ENCODE peak calls at places on chromosomes 16 and 17, in eight cellular contexts. P is neural progenitor cell, I is gastrocnemius medialis, H is mammary epithelial cell, D is WERI-Rb-1, K is GM06990, G is endothelial cell, S is Peyer's patch. V is an unnamed sample.

GRCh38 chr17:49061524-49061943 is 64.3 kb downstream of the IGF2BP1 start:
- DNase-seq in P (no peak), I (no peak), D (no peak), S (no peak), K (no peak), G (no peak), H (peak; percentile 11), V (no peak)

GRCh38 chr17:81039854-81040758 is 5.2 kb downstream of the BAIAP2 start:
- DNase-seq in S (no peak), K (no peak), H (peak; percentile 65), D (no peak), G (no peak), P (no peak), I (no peak), V (no peak)

GRCh38 chr17:44281570-44281969 is 13.6 kb upstream of the SLC4A1 start:
- DNase-seq in S (no peak), K (no peak), H (no peak), D (no peak), G (no peak), I (no peak), P (no peak), V (no peak)

GRCh38 chr17:38466346-38467315 is 38.4 kb downstream of the ARHGAP23 start:
- DNase-seq in I (no peak), K (no peak), G (no peak), H (no peak), P (no peak), S (no peak), D (no peak), V (peak; percentile 26)

GRCh38 chr17:43840814-43841213 is 6.2 kb upstream of the CD300LG start:
- DNase-seq in P (peak; percentile 47), S (no peak), G (no peak), D (peak; percentile 49), I (no peak), H (no peak), K (no peak), V (no peak)

GRCh38 chr17:37446027-37446426 is 39.3 kb downstream of the TADA2A start:
- DNase-seq in G (no peak), K (no peak), S (no peak), P (peak; percentile 86), H (no peak), D (peak; percentile 12), I (no peak), V (peak; percentile 46)

GRCh38 chr16:16985707-16986106 is 485.1 kb downstream of the XYLT1 start:
- DNase-seq in G (no peak), H (no peak), S (no peak), D (no peak), K (no peak), P (no peak), I (no peak), V (no peak)

GRCh38 chr17:77572065-77572601 is 386.4 kb upstream of the TNRC6C start:
- DNase-seq in P (peak; percentile 45), H (no peak), I (no peak), K (no peak), D (peak; percentile 90), G (no peak), S (no peak), V (no peak)

GRCh38 chr17:50272711-50273653 is 1.3 kb upstream of the TMEM92 start:
- DNase-seq in P (peak; percentile 87), D (peak; percentile 70), K (peak; percentile 28), H (no peak), G (peak; percentile 85), S (peak; percentile 26), I (no peak), V (peak; percentile 85)

GRCh38 chr16:14041164-14041563 is 30.0 kb upstream of the MRTFB start:
- DNase-seq in K (no peak), I (no peak), H (no peak), D (no peak), P (no peak), S (no peak), G (no peak), V (no peak)

GRCh38 chr17:41486809-41487530 is 2.7 kb downstream of the KRT36 start:
- DNase-seq in D (peak; percentile 82), I (no peak), S (no peak), G (peak; percentile 69), H (no peak), K (peak; percentile 18), P (peak; percentile 61), V (peak; percentile 69)

GRCh38 chr17:75774988-75775668 is 9.5 kb upstream of the UNK start:
- DNase-seq in K (no peak), P (no peak), S (no peak), H (no peak), D (no peak), I (no peak), G (no peak), V (no peak)

GRCh38 chr17:78132086-78132676 is 1.6 kb downstream of the TMC8 start:
- DNase-seq in K (peak; percentile 87), P (no peak), S (peak; percentile 98), H (no peak), I (no peak), G (no peak), D (peak; percentile 29), V (no peak)

GRCh38 chr16:26491271-26491670 is 575.5 kb upstream of the C16orf82 start:
- DNase-seq in K (no peak), I (no peak), G (no peak), H (no peak), S (no peak), D (no peak), P (peak; percentile 27), V (no peak)

GRCh38 chr17:39769974-39770587 is 32.3 kb downstream of the GRB7 start:
- DNase-seq in K (peak; percentile 82), I (no peak), G (no peak), P (no peak), H (peak; percentile 100), D (no peak), S (peak; percentile 32), V (no peak)

GRCh38 chr16:53598513-53599266 is 95.7 kb upstream of the AKTIP start:
- DNase-seq in H (no peak), P (peak; percentile 2), S (no peak), K (no peak), I (no peak), G (no peak), D (no peak), V (no peak)

DNA sequence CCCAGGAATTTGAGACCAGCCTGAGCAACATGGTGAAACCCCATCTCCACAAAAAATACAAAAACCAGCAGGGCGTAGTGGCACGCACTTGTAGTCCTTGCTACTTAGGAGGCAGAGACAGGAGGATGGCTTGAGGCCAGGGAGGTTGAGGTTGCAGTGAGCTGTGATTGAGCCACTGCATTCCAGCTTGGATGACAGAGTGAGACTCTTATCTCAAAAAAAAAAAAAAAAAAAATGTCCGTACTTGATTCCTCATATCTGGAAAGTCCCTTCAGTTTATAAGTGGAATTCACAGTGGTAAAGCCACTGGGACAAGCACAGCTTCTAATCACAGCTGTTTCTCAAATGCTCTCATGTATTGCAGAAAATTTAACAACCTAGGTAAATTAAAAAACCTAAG is 78.6 kb upstream of the CREBBP start:
- DNase-seq in S (no peak), K (no peak), I (no peak), G (no peak), D (no peak), H (peak; percentile 43), P (no peak), V (no peak)
- TF ChIP-seq CTCF in S (no peak), K (no peak), I (no peak), G (no peak), D (no peak), H (no peak), P (no peak), V (no peak)

GRCh38 chr16:48542020-48542473 is 67.9 kb downstream of the N4BP1 start:
- DNase-seq in I (peak; percentile 32), S (no peak), H (peak; percentile 46), K (no peak), P (peak; percentile 47), G (peak; percentile 54), D (peak; percentile 21), V (peak; percentile 54)
- TF ChIP-seq CTCF in I (peak; percentile 44), S (peak; percentile 56), H (peak; percentile 57), K (peak; percentile 43), P (peak; percentile 56), G (no peak), D (peak; percentile 49), V (no peak)

GRCh38 chr16:81448154-81449131 is 3.8 kb downstream of the CMIP start:
- DNase-seq in D (no peak), P (peak; percentile 68), S (no peak), K (no peak), H (peak; percentile 45), I (no peak), G (no peak), V (no peak)

GRCh38 chr16:81449241-81449640 is 4.6 kb downstream of the CMIP start:
- DNase-seq in I (no peak), G (no peak), H (no peak), S (no peak), D (no peak), P (no peak), K (no peak), V (no peak)

GRCh38 chr16:81446318-81447275 is 2.0 kb downstream of the CMIP start:
- DNase-seq in K (peak; percentile 36), P (no peak), G (no peak), D (no peak), I (no peak), S (peak; percentile 44), H (peak; percentile 75), V (peak; percentile 59)

GRCh38 chr16:81445926-81446317 is 1.3 kb downstream of the CMIP start:
- DNase-seq in D (no peak), P (peak; percentile 56), G (no peak), H (no peak), S (no peak), I (no peak), K (no peak), V (no peak)

DNA sequence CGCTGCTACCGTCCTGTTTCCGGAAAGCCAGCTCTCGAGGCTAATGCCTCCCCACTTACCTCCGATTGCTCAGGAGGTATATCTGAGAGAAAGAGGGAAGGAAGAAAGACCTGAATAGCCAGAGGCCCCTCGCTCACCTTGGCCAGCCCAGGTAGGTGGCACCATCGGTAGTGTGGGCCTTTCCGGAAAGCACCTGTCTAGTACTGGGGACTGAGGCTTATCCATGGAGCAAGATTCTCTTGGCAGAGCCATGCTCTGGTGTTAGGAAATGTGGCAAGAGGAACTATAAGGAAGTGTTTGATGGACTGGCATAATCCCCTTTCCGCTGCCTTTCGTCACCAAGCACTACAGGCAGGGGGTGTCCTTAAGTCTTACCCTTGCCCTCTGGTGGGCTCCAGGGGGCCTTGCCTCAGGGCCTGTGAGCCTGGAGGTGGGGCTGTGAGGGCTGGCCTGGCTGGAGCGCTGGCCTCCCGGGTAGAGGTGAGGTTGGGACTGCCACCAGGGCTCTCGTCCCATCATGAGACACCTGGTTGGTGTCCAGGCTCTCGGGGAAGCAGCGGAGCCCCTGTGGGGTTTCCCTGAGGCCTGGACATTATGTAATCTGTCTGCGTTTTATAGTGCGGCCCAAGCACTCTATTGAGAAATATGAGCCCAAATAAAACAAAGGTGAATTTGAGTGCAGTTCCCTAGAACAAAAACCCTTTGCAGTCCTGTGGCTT is 2.9 kb downstream of the CMIP start:
- DNase-seq in K (no peak), S (no peak), G (no peak), D (no peak), H (peak; percentile 60), P (peak; percentile 34), I (no peak), V (no peak)
- TF ChIP-seq CTCF in K (no peak), S (peak; percentile 37), G (no peak), D (no peak), H (no peak), P (no peak), I (no peak), V (no peak)

DNA sequence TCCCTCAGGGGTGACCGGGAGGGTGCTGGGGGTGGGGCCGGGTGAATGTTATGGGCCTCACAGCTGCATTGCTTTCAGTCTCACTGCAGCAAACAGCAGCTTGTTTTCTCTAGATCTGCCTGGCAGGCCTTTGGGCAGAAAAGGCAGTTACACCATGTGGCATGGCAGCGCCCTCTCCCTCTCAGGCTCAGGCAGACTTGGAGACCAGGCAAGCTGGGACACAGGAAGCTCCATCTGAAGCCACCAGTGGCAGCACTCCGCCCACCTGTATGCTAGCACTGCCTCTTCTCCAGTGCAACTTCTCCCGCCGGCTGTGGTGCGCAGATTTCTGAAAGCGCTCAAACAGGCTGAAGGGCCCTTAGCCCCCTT is 66.4 kb downstream of the MPRIP start:
- DNase-seq in S (no peak), K (no peak), H (no peak), P (no peak), I (no peak), D (no peak), G (no peak), V (no peak)
- TF ChIP-seq CTCF in S (peak; percentile 22), K (no peak), H (no peak), P (no peak), I (no peak), D (no peak), G (no peak), V (no peak)